ENCODE peak calls at places on chromosome 4, in six cellular contexts. A, W, M, Z, J and U are unnamed samples.

GRCh38 chr4:110354460-110354859 is 121.5 kb upstream of the ENPEP start:
- DNase-seq in A (no peak), W (no peak), Z (no peak), M (no peak), J (no peak), U (no peak)

GRCh38 chr4:109953556-109953955 is 40.9 kb downstream of the EGF start:
- DNase-seq in J (no peak), W (no peak), A (no peak), M (no peak), Z (no peak), U (no peak)

GRCh38 chr4:153440475-153440874 is 25.7 kb upstream of the TMEM131L start:
- DNase-seq in J (no peak), A (no peak), W (no peak), M (no peak), Z (no peak), U (no peak)

GRCh38 chr4:97643179-97643578 is 500.1 kb downstream of the STPG2 start:
- DNase-seq in J (no peak), Z (no peak), A (no peak), W (no peak), M (no peak), U (no peak)

GRCh38 chr4:8311096-8312068 is 41.8 kb downstream of the HTRA3 start:
- DNase-seq in J (no peak), W (no peak), Z (no peak), M (no peak), A (no peak), U (no peak)

GRCh38 chr4:167787231-167787630 is 305.1 kb upstream of the ANXA10 start:
- DNase-seq in Z (no peak), J (no peak), M (no peak), W (no peak), A (no peak), U (no peak)

GRCh38 chr4:139014391-139015268 is 951 bp upstream of the NOCT start:
- DNase-seq in A (peak), Z (peak), M (no peak), J (no peak), W (no peak), U (peak)

GRCh38 chr4:103099691-103100392 is at the start of gene BDH2:
- DNase-seq in A (peak), W (peak), Z (peak), J (peak), M (peak), U (peak)

GRCh38 chr4:30714408-30715031 is 5.6 kb upstream of the PCDH7 start:
- DNase-seq in J (no peak), A (peak), M (peak), W (peak), Z (peak), U (peak)

GRCh38 chr4:11914406-11914805 is 485.7 kb upstream of the HS3ST1 start:
- DNase-seq in W (peak), J (peak), A (no peak), Z (no peak), M (peak), U (peak)

GRCh38 chr4:100823066-100823992 is 305.5 kb upstream of the EMCN start:
- DNase-seq in M (no peak), W (no peak), A (no peak), Z (no peak), J (no peak), U (peak)

GRCh38 chr4:175469519-175469918 is 342.5 kb downstream of the GPM6A start:
- DNase-seq in A (peak), M (no peak), J (peak), W (no peak), Z (peak), U (peak)

GRCh38 chr4:83213640-83214039 is 71.0 kb downstream of the COQ2 start:
- DNase-seq in J (no peak), M (no peak), W (no peak), A (no peak), Z (no peak), U (peak)

GRCh38 chr4:125832161-125832560 is 517.4 kb downstream of the FAT4 start:
- DNase-seq in Z (no peak), A (no peak), M (no peak), J (no peak), W (no peak), U (no peak)

GRCh38 chr4:101806914-101807313 is 16.4 kb downstream of the BANK1 start:
- DNase-seq in M (no peak), W (no peak), A (no peak), J (no peak), Z (peak), U (no peak)

GRCh38 chr4:188198980-188199792 is 59.9 kb downstream of the TRIML1 start:
- DNase-seq in J (no peak), A (no peak), Z (no peak), W (no peak), M (no peak), U (no peak)

GRCh38 chr4:121789470-121789869 is 11.7 kb upstream of the EXOSC9 start:
- DNase-seq in W (no peak), Z (no peak), M (no peak), A (peak), J (no peak), U (no peak)

GRCh38 chr4:6718932-6719610 is 3.1 kb downstream of the BLOC1S4 start:
- DNase-seq in W (no peak), Z (no peak), M (no peak), A (no peak), J (no peak), U (no peak)

GRCh38 chr4:70902577-70903281 is 560 bp downstream of the MOB1B start:
- DNase-seq in M (peak), W (no peak), J (no peak), A (peak), Z (peak), U (no peak)

GRCh38 chr4:528835-529234 is 29.8 kb downstream of the PIGG start:
- DNase-seq in M (no peak), J (no peak), Z (no peak), W (no peak), A (no peak), U (no peak)

GRCh38 chr4:111943796-111944203 is 201.5 kb upstream of the FAM241A start:
- DNase-seq in W (peak), J (peak), A (no peak), M (peak), Z (peak), U (peak)

GRCh38 chr4:108700358-108700757 is 50.0 kb downstream of the OSTC start:
- DNase-seq in Z (peak), M (no peak), W (no peak), J (no peak), A (peak), U (no peak)

GRCh38 chr4:30385650-30386049 is 334.5 kb upstream of the PCDH7 start:
- DNase-seq in J (no peak), W (no peak), M (no peak), A (peak), Z (no peak), U (no peak)

GRCh38 chr4:181905708-181906107 is 337.5 kb upstream of the TENM3 start:
- DNase-seq in A (no peak), M (no peak), J (no peak), W (no peak), Z (no peak), U (no peak)

GRCh38 chr4:120139392-120139791 is 72.7 kb upstream of the MAD2L1 start:
- DNase-seq in J (no peak), Z (peak), M (no peak), W (no peak), A (peak), U (no peak)

GRCh38 chr4:111773858-111774257 is 371.4 kb upstream of the FAM241A start:
- DNase-seq in W (no peak), M (no peak), Z (peak), J (no peak), A (no peak), U (peak)

GRCh38 chr4:13865871-13866669 is 238.5 kb upstream of the BOD1L1 start:
- DNase-seq in M (no peak), J (no peak), Z (peak), W (no peak), A (peak), U (no peak)

GRCh38 chr4:157012781-157013180 is 41.2 kb upstream of the PDGFC start:
- DNase-seq in A (peak), W (no peak), Z (peak), J (no peak), M (no peak), U (peak)

GRCh38 chr4:110898290-110898689 is 275.4 kb upstream of the PITX2 start:
- DNase-seq in A (no peak), M (no peak), W (no peak), J (no peak), Z (no peak), U (no peak)

GRCh38 chr4:16225681-16225995 is 633 bp downstream of the TAPT1 start:
- DNase-seq in W (no peak), J (no peak), M (no peak), Z (peak), A (no peak), U (no peak)

GRCh38 chr4:19689511-19689910 is 562.2 kb upstream of the SLIT2 start:
- DNase-seq in W (no peak), J (no peak), M (no peak), A (peak), Z (peak), U (peak)

GRCh38 chr4:1238676-1239000 is 10.3 kb downstream of the CTBP1 start:
- DNase-seq in J (no peak), W (no peak), A (no peak), M (no peak), Z (no peak), U (no peak)

GRCh38 chr4:8504279-8505007 is 63.9 kb downstream of the TRMT44 start:
- DNase-seq in A (no peak), Z (no peak), M (no peak), W (no peak), J (no peak), U (no peak)

GRCh38 chr4:74386159-74386558 is 21.2 kb downstream of the EREG start:
- DNase-seq in Z (no peak), A (no peak), M (no peak), W (no peak), J (no peak), U (no peak)

GRCh38 chr4:151067316-151067715 is 32.1 kb upstream of the RPS3A start:
- DNase-seq in Z (no peak), M (no peak), W (no peak), J (no peak), A (no peak), U (no peak)

GRCh38 chr4:106671711-106672110 is 303.1 kb upstream of the GIMD1 start:
- DNase-seq in W (no peak), M (no peak), A (no peak), J (no peak), Z (peak), U (no peak)

GRCh38 chr4:52712991-52713275 is 38.3 kb downstream of the ERVMER34-1 start:
- DNase-seq in M (no peak), W (no peak), J (no peak), Z (no peak), A (no peak), U (no peak)

GRCh38 chr4:19034089-19034488 is 1012.5 kb upstream of the LCORL start:
- DNase-seq in W (no peak), Z (peak), A (no peak), M (no peak), J (no peak), U (peak)

GRCh38 chr4:5082381-5082780 is 31.1 kb downstream of the STK32B start:
- DNase-seq in M (no peak), J (no peak), A (no peak), W (no peak), Z (peak), U (no peak)
- H4K91ac ChIP-seq in M (no peak), J (no peak), A (no peak), W (no peak), Z (no peak), U (no peak)

DNA sequence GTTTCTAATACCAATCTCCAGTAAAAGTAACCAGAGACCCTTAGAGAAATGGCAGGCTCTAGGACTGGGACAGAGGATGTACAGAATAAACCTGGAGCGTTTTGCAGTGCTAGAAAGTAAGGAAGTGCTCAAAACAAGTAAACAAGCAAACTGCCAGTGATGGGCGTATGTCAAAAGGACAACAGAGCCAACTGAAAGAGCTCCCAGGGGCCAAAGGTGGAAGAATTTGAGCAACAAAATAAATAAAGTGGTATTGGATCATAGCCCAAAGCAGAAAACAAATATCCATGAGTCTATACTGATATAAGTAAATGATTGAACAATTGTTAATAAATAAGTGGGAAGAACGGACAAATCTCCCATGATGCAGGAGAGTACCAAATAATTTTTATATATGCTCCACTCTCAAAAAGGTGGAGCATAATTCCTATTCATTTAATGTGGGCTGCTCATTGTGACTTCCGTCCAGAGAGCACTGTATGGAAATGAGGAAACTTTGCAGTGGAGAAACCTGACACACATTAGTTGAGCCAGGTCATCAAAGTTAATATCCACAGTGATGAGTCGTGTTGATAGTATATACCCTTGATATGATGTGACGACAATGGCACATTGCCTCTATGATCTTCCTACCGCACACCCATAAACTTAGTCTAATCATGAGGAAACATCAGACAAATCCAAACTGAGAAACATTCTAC is 17.8 kb upstream of the SEPTIN11 start:
- DNase-seq in W (no peak), J (no peak), M (no peak), A (peak), Z (no peak), U (no peak)
- H3K4me2 ChIP-seq in W (no peak), J (no peak), M (no peak), A (no peak), Z (no peak), U (no peak)

GRCh38 chr4:2537011-2537830 is 774 bp downstream of the FAM193A start:
- DNase-seq in J (no peak), M (peak), W (peak), Z (peak), A (peak), U (peak)

GRCh38 chr4:2535386-2536192 is 858 bp upstream of the FAM193A start:
- DNase-seq in Z (peak), M (peak), A (peak), J (no peak), W (peak), U (no peak)

GRCh38 chr4:2536193-2537010 is at the start of gene FAM193A:
- DNase-seq in J (peak), W (peak), Z (peak), M (peak), A (peak), U (peak)

DNA sequence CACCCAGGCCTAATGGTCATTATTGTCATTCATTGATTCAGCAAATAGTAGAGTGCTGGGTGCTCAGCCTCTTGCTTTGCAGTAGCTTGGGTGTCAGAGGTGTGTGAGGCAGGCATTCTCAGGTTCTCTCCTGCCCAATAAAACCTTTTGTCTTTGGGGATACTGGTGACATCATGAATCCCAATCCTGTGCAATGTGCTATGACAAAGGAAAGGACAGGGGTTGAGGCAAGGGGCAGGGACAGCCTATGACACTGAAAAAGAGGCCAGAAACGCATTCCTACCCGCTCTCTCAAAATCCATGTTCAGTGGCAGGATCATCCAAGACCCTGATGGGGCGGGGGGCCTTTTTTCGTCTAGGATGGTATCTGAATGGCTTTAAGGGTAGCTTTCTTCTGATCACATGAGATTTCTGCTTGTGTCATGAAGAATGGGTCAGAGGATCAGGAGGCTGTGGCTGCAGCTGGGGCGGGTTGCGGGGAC is 1.5 kb upstream of the FAM193A start:
- DNase-seq in Z (no peak), W (no peak), A (peak), M (no peak), J (no peak), U (no peak)
- H3K4ac ChIP-seq in Z (peak), W (no peak), A (peak), M (no peak), J (no peak), U (no peak)

DNA sequence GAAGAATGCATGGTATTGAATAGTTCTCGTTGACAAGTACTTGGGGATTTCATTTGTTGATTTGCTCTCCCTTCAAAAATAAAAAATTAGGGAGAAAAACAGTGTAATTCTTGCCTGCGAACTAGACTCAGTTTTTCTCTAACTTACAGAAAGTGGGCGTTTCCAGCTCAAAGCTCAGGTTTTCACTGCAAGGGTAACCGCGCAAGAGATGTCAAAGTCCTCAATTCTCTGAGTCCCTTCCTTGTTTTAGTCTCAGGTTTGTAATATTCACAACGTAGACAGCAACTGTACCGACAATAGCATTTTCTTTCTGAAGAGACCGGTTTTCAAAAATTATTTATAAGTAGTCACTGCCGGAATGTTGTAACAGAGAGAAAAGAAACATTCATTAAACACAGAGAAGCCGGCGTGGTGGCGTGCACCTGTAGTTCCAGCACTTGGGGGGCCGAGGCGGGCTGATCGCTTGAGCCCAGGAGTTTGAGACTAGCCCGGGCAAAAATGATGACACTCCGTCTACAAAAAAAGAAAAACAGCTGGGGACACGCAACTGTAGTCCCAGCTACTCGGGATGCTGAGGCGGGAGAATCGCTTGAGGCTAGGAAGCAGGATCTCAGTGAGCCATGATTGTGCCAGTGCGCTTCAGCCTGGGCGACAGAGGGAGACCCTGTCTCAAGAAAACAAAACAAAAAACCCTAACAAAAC is 771 bp downstream of the ZCCHC4 start:
- DNase-seq in Z (no peak), A (no peak), W (no peak), J (no peak), M (no peak), U (peak)
- H4K91ac ChIP-seq in Z (no peak), A (peak), W (no peak), J (no peak), M (no peak), U (no peak)

GRCh38 chr4:94457692-94458106 is 6.0 kb downstream of the PDLIM5 start:
- DNase-seq in M (peak), Z (peak), J (no peak), A (no peak), W (no peak), U (no peak)

GRCh38 chr4:94455081-94455480 is 3.3 kb downstream of the PDLIM5 start:
- DNase-seq in M (no peak), J (no peak), W (no peak), A (peak), Z (peak), U (no peak)

GRCh38 chr4:94461506-94461905 is 9.8 kb downstream of the PDLIM5 start:
- DNase-seq in W (no peak), M (no peak), A (no peak), Z (no peak), J (no peak), U (no peak)

GRCh38 chr4:94459462-94460161 is 7.9 kb downstream of the PDLIM5 start:
- DNase-seq in M (no peak), J (no peak), A (no peak), W (no peak), Z (no peak), U (no peak)

DNA sequence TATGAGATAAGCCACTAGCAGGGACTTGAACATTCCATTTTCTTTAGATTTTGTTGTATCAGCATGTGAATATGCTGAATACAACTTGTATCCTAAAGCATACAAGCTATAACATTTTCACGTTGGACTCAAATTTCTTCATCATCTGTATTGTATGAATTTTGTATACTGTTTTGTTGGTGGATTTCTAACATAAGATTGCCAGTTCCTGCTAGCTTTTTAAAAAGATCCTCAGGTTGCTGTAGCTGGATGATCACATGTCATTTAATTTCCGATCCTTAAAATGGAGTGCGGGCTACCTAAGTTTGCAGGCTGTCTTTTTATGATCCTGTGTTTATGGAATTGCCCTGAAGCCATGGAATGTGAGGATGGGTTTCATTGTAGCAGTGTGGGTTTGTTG is 6.9 kb downstream of the PDLIM5 start:
- DNase-seq in A (no peak), W (no peak), M (no peak), Z (no peak), J (no peak), U (peak)
- H3K4me2 ChIP-seq in A (no peak), W (no peak), M (no peak), Z (no peak), J (no peak), U (no peak)

DNA sequence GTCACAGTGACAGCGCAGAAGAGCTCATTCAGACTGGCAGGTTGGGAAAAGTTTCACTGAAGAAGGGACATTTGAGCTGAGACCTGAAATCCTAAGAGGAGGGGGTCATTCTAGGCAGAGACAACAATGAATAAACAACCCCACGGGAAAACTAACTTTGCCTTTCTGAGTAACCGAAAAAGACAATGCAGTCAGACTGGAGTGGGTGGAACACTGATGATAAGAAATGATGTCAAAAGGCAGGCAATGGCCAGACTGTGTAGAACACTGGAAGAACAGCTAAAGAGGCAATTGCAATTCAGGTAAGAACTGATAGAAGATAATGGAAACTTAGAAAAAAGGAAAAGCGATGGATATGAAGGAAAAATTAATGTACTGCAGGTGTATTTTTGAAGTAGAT is 73.8 kb downstream of the CHIC2 start:
- DNase-seq in J (no peak), Z (no peak), A (peak), W (no peak), M (no peak), U (no peak)
- H3K4ac ChIP-seq in J (no peak), Z (no peak), A (no peak), W (no peak), M (no peak), U (no peak)